ENCODE peak calls at places on chromosomes 4 and X, in five cellular contexts. X, Y, L, B and Q are unnamed samples.

GRCh38 chr4:54676062-54676461 is 18.3 kb downstream of the KIT start:
- DNase-seq in X (peak), Y (no peak), L (no peak), B (no peak), Q (no peak)

GRCh38 chr4:84846985-84847384 is 119.5 kb downstream of the WDFY3 start:
- DNase-seq in X (no peak), Y (no peak), L (no peak), B (no peak), Q (no peak)

GRCh38 chrX:101659601-101660063 is at the start of gene ARMCX2:
- DNase-seq in X (peak), Y (no peak), L (no peak), B (peak), Q (no peak)

GRCh38 chrX:143669395-143669794 is 33.5 kb upstream of the SLITRK4 start:
- DNase-seq in X (no peak), Y (no peak), L (no peak), B (no peak), Q (no peak)

GRCh38 chr4:75547647-75548387 is 8.0 kb upstream of the ODAPH start:
- DNase-seq in X (no peak), Y (no peak), L (no peak), B (no peak), Q (peak)

GRCh38 chr4:5921074-5921473 is 28.2 kb upstream of the CRMP1 start:
- DNase-seq in X (peak), Y (no peak), L (no peak), B (no peak), Q (no peak)

GRCh38 chr4:77037736-77038135 is 38.1 kb downstream of the CCNI start:
- DNase-seq in X (no peak), Y (no peak), L (no peak), B (no peak), Q (no peak)

GRCh38 chr4:185737489-185738037 is 74.4 kb downstream of the SORBS2 start:
- DNase-seq in X (no peak), Y (no peak), L (no peak), B (no peak), Q (no peak)

GRCh38 chr4:53558061-53558801 is 33.1 kb downstream of the LNX1 start:
- DNase-seq in X (peak), Y (no peak), L (no peak), B (no peak), Q (no peak)

GRCh38 chr4:1571986-1572385 is 112.1 kb downstream of the FAM53A start:
- DNase-seq in X (no peak), Y (no peak), L (no peak), B (no peak), Q (no peak)

GRCh38 chr4:5399790-5400421 is 308.5 kb downstream of the EVC2 start:
- DNase-seq in X (peak), Y (no peak), L (no peak), B (no peak), Q (no peak)

GRCh38 chr4:142824368-142824767 is 21.7 kb downstream of the INPP4B start:
- DNase-seq in X (no peak), Y (no peak), L (no peak), B (no peak), Q (no peak)

GRCh38 chr4:46444318-46444717 is 54.4 kb upstream of the GABRA2 start:
- DNase-seq in X (no peak), Y (no peak), L (no peak), B (no peak), Q (no peak)

GRCh38 chr4:142846105-142846728 is at the start of gene INPP4B:
- DNase-seq in X (peak), Y (peak), L (no peak), B (peak), Q (no peak)

GRCh38 chr4:27629532-27630225 is 769.0 kb downstream of the STIM2 start:
- DNase-seq in X (no peak), Y (no peak), L (no peak), B (no peak), Q (no peak)

GRCh38 chr4:184011810-184012209 is 106.7 kb downstream of the STOX2 start:
- DNase-seq in X (no peak), Y (no peak), L (no peak), B (no peak), Q (no peak)

GRCh38 chrX:17032351-17032750 is 85.9 kb downstream of the REPS2 start:
- DNase-seq in X (no peak), Y (no peak), L (no peak), B (no peak), Q (no peak)

GRCh38 chr4:74228691-74229640 is 71.0 kb downstream of the MTHFD2L start:
- DNase-seq in X (peak), Y (peak), L (peak), B (peak), Q (peak)

GRCh38 chrX:41300758-41301437 is 33.1 kb upstream of the DDX3X start:
- DNase-seq in X (no peak), Y (no peak), L (no peak), B (no peak), Q (no peak)

GRCh38 chr4:52659016-52659721 is at the start of gene USP46:
- DNase-seq in X (peak), Y (peak), L (no peak), B (peak), Q (peak)

GRCh38 chr4:7756561-7757355 is 182.9 kb downstream of the AFAP1 start:
- DNase-seq in X (no peak), Y (no peak), L (no peak), B (no peak), Q (no peak)

GRCh38 chr4:10554694-10555093 is 97.5 kb upstream of the ZNF518B start:
- DNase-seq in X (peak), Y (peak), L (peak), B (peak), Q (peak)

GRCh38 chrX:148854351-148854750 is 353.9 kb downstream of the AFF2 start:
- DNase-seq in X (no peak), Y (no peak), L (no peak), B (no peak), Q (no peak)

GRCh38 chr4:38145741-38146140 is 185.5 kb downstream of the PTTG2 start:
- DNase-seq in X (no peak), Y (no peak), L (no peak), B (no peak), Q (no peak)